ENCODE peak calls at places on chromosomes 6 and 20, in eight cellular contexts. One of them, this sample, is unnamed.

GRCh38 chr6:41774841-41775240 is 4.9 kb downstream of the FRS3 start:
- DNase-seq in BJ: no peak
- DNase-seq in COR-L47: no peak
- DNase-seq in amygdala: no peak
- DNase-seq in NCI-H2081: no peak
- DNase-seq in adrenal gland: no peak
- DNase-seq in HEK293T: no peak
- DNase-seq in T-helper 2 cell: no peak
- DNase-seq in this sample: no peak

GRCh38 chr20:24731312-24731711 is 217.8 kb upstream of the CST7 start:
- DNase-seq in BJ: no peak
- DNase-seq in COR-L47: no peak
- DNase-seq in amygdala: no peak
- DNase-seq in NCI-H2081: no peak
- DNase-seq in adrenal gland: no peak
- DNase-seq in HEK293T: no peak
- DNase-seq in T-helper 2 cell: no peak
- DNase-seq in this sample: no peak

GRCh38 chr6:2215342-2215741 is 30.1 kb downstream of the GMDS start:
- DNase-seq in BJ: no peak
- DNase-seq in COR-L47: no peak
- DNase-seq in amygdala: no peak
- DNase-seq in NCI-H2081: no peak
- DNase-seq in adrenal gland: no peak
- DNase-seq in HEK293T: no peak
- DNase-seq in T-helper 2 cell: no peak
- DNase-seq in this sample: no peak

GRCh38 chr6:116144590-116144989 is 18.7 kb upstream of the COL10A1 start:
- DNase-seq in BJ: peak; percentile 37
- DNase-seq in COR-L47: no peak
- DNase-seq in amygdala: no peak
- DNase-seq in NCI-H2081: no peak
- DNase-seq in adrenal gland: no peak
- DNase-seq in HEK293T: no peak
- DNase-seq in T-helper 2 cell: no peak
- DNase-seq in this sample: no peak

GRCh38 chr6:41581381-41581991 is 35.3 kb downstream of the FOXP4 start:
- DNase-seq in BJ: no peak
- DNase-seq in COR-L47: no peak
- DNase-seq in amygdala: no peak
- DNase-seq in NCI-H2081: no peak
- DNase-seq in adrenal gland: peak; percentile 84
- DNase-seq in HEK293T: no peak
- DNase-seq in T-helper 2 cell: no peak
- DNase-seq in this sample: no peak

GRCh38 chr20:24998631-24999445 is 6.3 kb upstream of the APMAP start:
- DNase-seq in BJ: no peak
- DNase-seq in COR-L47: no peak
- DNase-seq in amygdala: no peak
- DNase-seq in NCI-H2081: no peak
- DNase-seq in adrenal gland: no peak
- DNase-seq in HEK293T: no peak
- DNase-seq in T-helper 2 cell: no peak
- DNase-seq in this sample: no peak

GRCh38 chr6:112879920-112880413 is 532.8 kb downstream of the RFPL4B start:
- DNase-seq in BJ: no peak
- DNase-seq in COR-L47: no peak
- DNase-seq in amygdala: no peak
- DNase-seq in NCI-H2081: no peak
- DNase-seq in adrenal gland: no peak
- DNase-seq in HEK293T: no peak
- DNase-seq in T-helper 2 cell: no peak
- DNase-seq in this sample: no peak

GRCh38 chr6:138563231-138563630 is 63.9 kb upstream of the NHSL1 start:
- DNase-seq in BJ: no peak
- DNase-seq in COR-L47: no peak
- DNase-seq in amygdala: no peak
- DNase-seq in NCI-H2081: no peak
- DNase-seq in adrenal gland: no peak
- DNase-seq in HEK293T: no peak
- DNase-seq in T-helper 2 cell: no peak
- DNase-seq in this sample: no peak

GRCh38 chr6:41273699-41274098 is 12.8 kb downstream of the TREM1 start:
- DNase-seq in BJ: no peak
- DNase-seq in COR-L47: no peak
- DNase-seq in amygdala: no peak
- DNase-seq in NCI-H2081: no peak
- DNase-seq in adrenal gland: no peak
- DNase-seq in HEK293T: no peak
- DNase-seq in T-helper 2 cell: no peak
- DNase-seq in this sample: no peak

GRCh38 chr20:32252189-32252588 is 25.3 kb upstream of the KIF3B start:
- DNase-seq in BJ: no peak
- DNase-seq in COR-L47: no peak
- DNase-seq in amygdala: no peak
- DNase-seq in NCI-H2081: no peak
- DNase-seq in adrenal gland: no peak
- DNase-seq in HEK293T: no peak
- DNase-seq in T-helper 2 cell: peak; percentile 81
- DNase-seq in this sample: no peak

GRCh38 chr6:73614802-73615201 is 39.0 kb downstream of the SLC17A5 start:
- DNase-seq in BJ: no peak
- DNase-seq in COR-L47: no peak
- DNase-seq in amygdala: no peak
- DNase-seq in NCI-H2081: no peak
- DNase-seq in adrenal gland: no peak
- DNase-seq in HEK293T: no peak
- DNase-seq in T-helper 2 cell: no peak
- DNase-seq in this sample: no peak

GRCh38 chr6:167795874-167796667 is 30.6 kb upstream of the AFDN start:
- DNase-seq in BJ: no peak
- DNase-seq in COR-L47: no peak
- DNase-seq in amygdala: no peak
- DNase-seq in NCI-H2081: no peak
- DNase-seq in adrenal gland: peak; percentile 38
- DNase-seq in HEK293T: no peak
- DNase-seq in T-helper 2 cell: no peak
- DNase-seq in this sample: no peak

GRCh38 chr20:11608736-11609135 is 309.0 kb upstream of the BTBD3 start:
- DNase-seq in BJ: no peak
- DNase-seq in COR-L47: no peak
- DNase-seq in amygdala: no peak
- DNase-seq in NCI-H2081: no peak
- DNase-seq in adrenal gland: no peak
- DNase-seq in HEK293T: no peak
- DNase-seq in T-helper 2 cell: no peak
- DNase-seq in this sample: no peak

GRCh38 chr6:133542056-133542821 is 301.1 kb downstream of the EYA4 start:
- DNase-seq in BJ: no peak
- DNase-seq in COR-L47: no peak
- DNase-seq in amygdala: no peak
- DNase-seq in NCI-H2081: no peak
- DNase-seq in adrenal gland: no peak
- DNase-seq in HEK293T: no peak
- DNase-seq in T-helper 2 cell: no peak
- DNase-seq in this sample: no peak

This sample was measured in AG09319.